ENCODE peak calls at places on chromosomes 11 and 22, in six cellular contexts. Q, W, B, E, S and Z are unnamed samples. For H3K27me3, the result is how much of the 10 kb centered on the place peaks cover.

GRCh38 chr22:49962751-49963646 is 2.4 kb downstream of the PIM3 start:
- DNase-seq in E (no peak), S (no peak), W (no peak), Q (no peak), B (no peak), Z (no peak)

GRCh38 chr22:47017245-47017644 is 254.8 kb downstream of the TBC1D22A start:
- DNase-seq in S (no peak), B (no peak), Q (no peak), W (no peak), E (no peak), Z (no peak)

GRCh38 chr11:70522613-70523311 is 124.4 kb downstream of the CTTN start:
- DNase-seq in E (no peak), Q (no peak), S (no peak), B (no peak), W (no peak), Z (no peak)

GRCh38 chr11:66509131-66509561 is 1.3 kb upstream of the BBS1 start:
- DNase-seq in Q (no peak), E (no peak), S (no peak), W (no peak), B (peak), Z (peak)

GRCh38 chr11:90391756-90392155 is 168.9 kb upstream of the CHORDC1 start:
- DNase-seq in B (no peak), S (no peak), Q (no peak), E (no peak), W (no peak), Z (no peak)

GRCh38 chr11:16895306-16895705 is 118.9 kb downstream of the PLEKHA7 start:
- DNase-seq in E (no peak), B (no peak), W (no peak), S (peak), Q (no peak), Z (no peak)

GRCh38 chr11:704799-705645 is 1.0 kb upstream of the EPS8L2 start:
- DNase-seq in B (no peak), E (no peak), S (peak), Q (no peak), W (no peak), Z (no peak)

GRCh38 chr11:33773399-33774355 is 643 bp downstream of the FBXO3 start:
- DNase-seq in S (peak), Q (peak), B (peak), E (peak), W (no peak), Z (peak)

GRCh38 chr11:68956142-68956541 is 24.6 kb downstream of the MRGPRD start:
- DNase-seq in S (no peak), W (no peak), Q (peak), E (peak), B (peak), Z (no peak)

GRCh38 chr22:43389227-43389836 is 22.5 kb upstream of the MPPED1 start:
- DNase-seq in E (no peak), Q (no peak), W (no peak), B (no peak), S (no peak), Z (no peak)

GRCh38 chr11:34564807-34565241 is 51.2 kb upstream of the ELF5 start:
- DNase-seq in W (no peak), Q (no peak), B (no peak), E (no peak), S (no peak), Z (no peak)

GRCh38 chr11:27183672-27184457 is 143.2 kb downstream of the BBOX1 start:
- DNase-seq in Q (peak), B (peak), W (peak), E (peak), S (peak), Z (peak)

GRCh38 chr11:1733009-1733715 is 17.2 kb downstream of the IFITM10 start:
- DNase-seq in Q (no peak), W (no peak), S (peak), E (no peak), B (no peak), Z (no peak)

GRCh38 chr11:67054851-67055523 is 1.7 kb upstream of the RHOD start:
- DNase-seq in S (peak), E (peak), Q (no peak), B (no peak), W (peak), Z (peak)

GRCh38 chr11:86660011-86660595 is 12.3 kb downstream of the ME3 start:
- DNase-seq in S (peak), B (no peak), E (no peak), W (no peak), Q (no peak), Z (peak)

GRCh38 chr22:42299586-42300285 is 29.3 kb upstream of the TCF20 start:
- DNase-seq in Q (peak), B (peak), E (peak), W (no peak), S (no peak), Z (peak)

GRCh38 chr11:67436459-67437081 is 912 bp downstream of the PTPRCAP start:
- DNase-seq in W (no peak), B (peak), E (peak), Q (peak), S (no peak), Z (no peak)

GRCh38 chr11:47185305-47186075 is 744 bp downstream of the PACSIN3 start:
- DNase-seq in S (peak), B (no peak), W (no peak), E (peak), Q (no peak), Z (peak)

GRCh38 chr11:4146070-4146764 is 51.6 kb downstream of the RRM1 start:
- DNase-seq in W (no peak), Q (no peak), E (no peak), B (no peak), S (no peak), Z (no peak)

DNA sequence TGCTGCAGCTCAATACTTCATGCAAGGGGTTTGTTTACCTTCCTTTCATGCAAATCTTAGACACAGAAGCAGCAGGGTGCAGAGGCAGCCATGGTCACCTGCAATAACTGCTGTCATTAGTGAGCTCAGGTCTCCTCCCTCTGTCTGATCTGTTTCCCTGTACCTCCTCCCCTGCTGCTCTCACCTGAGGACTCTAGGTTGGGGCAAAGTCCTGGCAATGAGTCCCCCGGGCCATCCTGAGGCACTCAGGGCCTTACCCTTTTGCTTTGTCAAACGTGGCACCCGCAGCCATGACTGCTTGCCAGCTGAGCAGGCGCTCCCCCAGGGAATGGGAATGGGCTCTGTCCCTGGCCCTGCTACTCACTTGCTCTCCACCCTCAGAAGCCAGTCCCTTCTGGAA is 3.9 kb downstream of the LRRC10B start:
- DNase-seq in W (no peak), E (no peak), B (no peak), Q (no peak), S (no peak), Z (no peak)
- H3K27me3 ChIP-seq in W (under half), E (under half), B (under half), Q (under half), S (under half), Z (under half)

GRCh38 chr11:129368889-129369672 is 6.6 kb upstream of the BARX2 start:
- DNase-seq in W (no peak), B (no peak), E (no peak), Q (no peak), S (no peak), Z (peak)
- H3K27me3 ChIP-seq in W (half or more), B (under half), E (under half), Q (under half), S (under half), Z (half or more)

GRCh38 chr22:36616682-36617081 is 86.9 kb downstream of the CACNG2 start:
- DNase-seq in E (no peak), W (no peak), B (no peak), Q (no peak), S (no peak), Z (no peak)
- H3K27me3 ChIP-seq in E (under half), W (half or more), B (under half), Q (under half), S (under half), Z (under half)

GRCh38 chr11:121213568-121213893 is 79.0 kb upstream of the SC5D start:
- DNase-seq in W (no peak), B (no peak), S (no peak), Q (no peak), E (no peak), Z (no peak)
- H3K27me3 ChIP-seq in W (under half), B (under half), S (under half), Q (under half), E (under half), Z (under half)

GRCh38 chr11:64605248-64605560 is 14.2 kb downstream of the SLC22A12 start:
- DNase-seq in E (no peak), Q (no peak), W (no peak), B (no peak), S (no peak), Z (no peak)
- H3K27me3 ChIP-seq in E (under half), Q (under half), W (under half), B (under half), S (under half), Z (under half)

GRCh38 chr11:102591160-102591718 is 33.9 kb downstream of the MMP20 start:
- DNase-seq in W (no peak), S (no peak), Q (no peak), B (no peak), E (no peak), Z (no peak)
- H3K27me3 ChIP-seq in W (under half), S (under half), Q (under half), B (under half), E (under half), Z (under half)

DNA sequence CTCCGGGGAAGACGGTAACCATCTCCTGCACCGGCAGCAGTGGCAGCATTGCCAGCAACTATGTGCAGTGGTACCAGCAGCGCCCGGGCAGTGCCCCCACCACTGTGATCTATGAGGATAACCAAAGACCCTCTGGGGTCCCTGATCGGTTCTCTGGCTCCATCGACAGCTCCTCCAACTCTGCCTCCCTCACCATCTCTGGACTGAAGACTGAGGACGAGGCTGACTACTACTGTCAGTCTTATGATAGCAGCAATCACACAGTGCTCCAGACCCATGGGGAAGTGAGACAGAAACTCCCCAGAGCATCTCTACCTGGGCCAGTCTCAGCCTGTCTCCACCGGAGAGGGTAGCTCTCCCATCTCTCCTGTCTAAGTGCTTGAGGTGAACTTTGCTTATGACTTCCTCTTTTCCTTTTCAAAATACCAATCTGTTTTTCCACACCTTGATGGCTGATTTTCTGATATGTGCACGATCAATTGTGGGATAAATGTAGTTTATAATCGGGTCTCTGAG is 48.5 kb upstream of the VPREB1 start:
- DNase-seq in E (no peak), W (no peak), B (no peak), Q (no peak), S (no peak), Z (no peak)
- H3K27me3 ChIP-seq in E (under half), W (under half), B (under half), Q (under half), S (under half), Z (half or more)

GRCh38 chr22:39242809-39243442 is 1.9 kb downstream of the PDGFB start:
- DNase-seq in B (peak), E (no peak), S (peak), Q (peak), W (no peak), Z (no peak)
- H3K27me3 ChIP-seq in B (under half), E (half or more), S (under half), Q (under half), W (under half), Z (under half)

GRCh38 chr11:116707746-116708145 is 65.0 kb downstream of the BUD13 start:
- DNase-seq in S (no peak), Q (no peak), W (no peak), B (no peak), E (no peak), Z (no peak)
- H3K27me3 ChIP-seq in S (under half), Q (under half), W (under half), B (under half), E (under half), Z (under half)